ENCODE peak calls at places on chromosomes 1 and 21, in ten cellular contexts. One of them, this sample, is unnamed. For H3K36me3 and H3K4me1, the result is how much of the 10 kb centered on the place peaks cover.

GRCh38 chr1:218397752-218398339 is 52.7 kb downstream of the TGFB2 start:
- DNase-seq in IMR-90: no peak
- DNase-seq in tibial nerve: no peak
- DNase-seq in breast epithelium: no peak
- DNase-seq in HepG2: peak
- DNase-seq in suprapubic skin: no peak
- DNase-seq in gastrocnemius medialis: no peak
- DNase-seq in heart left ventricle: no peak
- DNase-seq in H1: no peak
- DNase-seq in K562: no peak
- DNase-seq in this sample: no peak

GRCh38 chr1:159012495-159012894 is 2.8 kb downstream of the IFI16 start:
- DNase-seq in IMR-90: peak
- DNase-seq in tibial nerve: peak
- DNase-seq in breast epithelium: no peak
- DNase-seq in HepG2: no peak
- DNase-seq in suprapubic skin: no peak
- DNase-seq in gastrocnemius medialis: no peak
- DNase-seq in heart left ventricle: peak
- DNase-seq in H1: no peak
- DNase-seq in K562: no peak
- DNase-seq in this sample: peak

GRCh38 chr1:207813946-207814345 is 62.1 kb downstream of the CD46 start:
- DNase-seq in IMR-90: no peak
- DNase-seq in tibial nerve: no peak
- DNase-seq in breast epithelium: no peak
- DNase-seq in HepG2: no peak
- DNase-seq in suprapubic skin: no peak
- DNase-seq in gastrocnemius medialis: peak
- DNase-seq in heart left ventricle: no peak
- DNase-seq in H1: no peak
- DNase-seq in K562: no peak
- DNase-seq in this sample: peak

GRCh38 chr1:85322655-85323054 is 46.2 kb upstream of the BCL10 start:
- DNase-seq in IMR-90: peak
- DNase-seq in tibial nerve: no peak
- DNase-seq in breast epithelium: no peak
- DNase-seq in HepG2: no peak
- DNase-seq in suprapubic skin: no peak
- DNase-seq in gastrocnemius medialis: no peak
- DNase-seq in heart left ventricle: no peak
- DNase-seq in H1: no peak
- DNase-seq in K562: no peak
- DNase-seq in this sample: no peak

GRCh38 chr1:156625436-156626078 is 6.3 kb downstream of the HAPLN2 start:
- DNase-seq in IMR-90: peak
- DNase-seq in tibial nerve: peak
- DNase-seq in breast epithelium: no peak
- DNase-seq in HepG2: no peak
- DNase-seq in suprapubic skin: no peak
- DNase-seq in gastrocnemius medialis: peak
- DNase-seq in heart left ventricle: peak
- DNase-seq in H1: no peak
- DNase-seq in K562: peak
- DNase-seq in this sample: peak

GRCh38 chr1:44237721-44238457 is 24.6 kb downstream of the DMAP1 start:
- DNase-seq in IMR-90: peak
- DNase-seq in tibial nerve: no peak
- DNase-seq in breast epithelium: no peak
- DNase-seq in HepG2: no peak
- DNase-seq in suprapubic skin: no peak
- DNase-seq in gastrocnemius medialis: peak
- DNase-seq in heart left ventricle: no peak
- DNase-seq in H1: peak
- DNase-seq in K562: peak
- DNase-seq in this sample: peak

GRCh38 chr1:164719676-164720075 is 160.7 kb downstream of the PBX1 start:
- DNase-seq in IMR-90: no peak
- DNase-seq in tibial nerve: no peak
- DNase-seq in breast epithelium: no peak
- DNase-seq in HepG2: no peak
- DNase-seq in suprapubic skin: no peak
- DNase-seq in gastrocnemius medialis: no peak
- DNase-seq in heart left ventricle: no peak
- DNase-seq in H1: no peak
- DNase-seq in K562: no peak
- DNase-seq in this sample: no peak

GRCh38 chr21:44615881-44616590 is 4.2 kb downstream of the KRTAP10-8 start:
- DNase-seq in IMR-90: no peak
- DNase-seq in tibial nerve: no peak
- DNase-seq in breast epithelium: no peak
- DNase-seq in HepG2: no peak
- DNase-seq in suprapubic skin: no peak
- DNase-seq in gastrocnemius medialis: no peak
- DNase-seq in heart left ventricle: no peak
- DNase-seq in H1: no peak
- DNase-seq in K562: no peak
- DNase-seq in this sample: peak

GRCh38 chr1:168609133-168609715 is 32.8 kb downstream of the XCL1 start:
- DNase-seq in IMR-90: peak
- DNase-seq in tibial nerve: peak
- DNase-seq in breast epithelium: peak
- DNase-seq in HepG2: no peak
- DNase-seq in suprapubic skin: peak
- DNase-seq in gastrocnemius medialis: peak
- DNase-seq in heart left ventricle: peak
- DNase-seq in H1: no peak
- DNase-seq in K562: no peak
- DNase-seq in this sample: no peak

GRCh38 chr1:34164510-34165381 is at the start of gene CSMD2:
- DNase-seq in IMR-90: peak
- DNase-seq in tibial nerve: no peak
- DNase-seq in breast epithelium: no peak
- DNase-seq in HepG2: no peak
- DNase-seq in suprapubic skin: no peak
- DNase-seq in gastrocnemius medialis: no peak
- DNase-seq in heart left ventricle: no peak
- DNase-seq in H1: no peak
- DNase-seq in K562: no peak
- DNase-seq in this sample: no peak

GRCh38 chr21:16708431-16708830 is 804.4 kb upstream of the CXADR start:
- DNase-seq in IMR-90: peak
- DNase-seq in tibial nerve: no peak
- DNase-seq in breast epithelium: no peak
- DNase-seq in HepG2: no peak
- DNase-seq in suprapubic skin: no peak
- DNase-seq in gastrocnemius medialis: no peak
- DNase-seq in heart left ventricle: no peak
- DNase-seq in H1: no peak
- DNase-seq in K562: no peak
- DNase-seq in this sample: no peak

GRCh38 chr1:118147542-118147941 is 37.5 kb downstream of the SPAG17 start:
- DNase-seq in IMR-90: peak
- DNase-seq in tibial nerve: no peak
- DNase-seq in breast epithelium: no peak
- DNase-seq in HepG2: no peak
- DNase-seq in suprapubic skin: no peak
- DNase-seq in gastrocnemius medialis: no peak
- DNase-seq in heart left ventricle: no peak
- DNase-seq in H1: no peak
- DNase-seq in K562: no peak
- DNase-seq in this sample: no peak

GRCh38 chr1:30191154-30191702 is 532.2 kb downstream of the MATN1 start:
- DNase-seq in IMR-90: peak
- DNase-seq in tibial nerve: peak
- DNase-seq in breast epithelium: no peak
- DNase-seq in HepG2: no peak
- DNase-seq in suprapubic skin: no peak
- DNase-seq in gastrocnemius medialis: no peak
- DNase-seq in heart left ventricle: no peak
- DNase-seq in H1: no peak
- DNase-seq in K562: peak
- DNase-seq in this sample: no peak

GRCh38 chr1:10494754-10495474 is 20.2 kb downstream of the PEX14 start:
- DNase-seq in IMR-90: peak
- DNase-seq in tibial nerve: peak
- DNase-seq in breast epithelium: peak
- DNase-seq in HepG2: peak
- DNase-seq in suprapubic skin: no peak
- DNase-seq in gastrocnemius medialis: peak
- DNase-seq in heart left ventricle: peak
- DNase-seq in H1: no peak
- DNase-seq in K562: peak
- DNase-seq in this sample: peak

GRCh38 chr1:234605493-234605982 is 4.4 kb downstream of the IRF2BP2 start:
- DNase-seq in IMR-90: no peak
- DNase-seq in tibial nerve: no peak
- DNase-seq in breast epithelium: no peak
- DNase-seq in HepG2: no peak
- DNase-seq in suprapubic skin: no peak
- DNase-seq in gastrocnemius medialis: no peak
- DNase-seq in heart left ventricle: no peak
- DNase-seq in H1: no peak
- DNase-seq in K562: no peak
- DNase-seq in this sample: no peak

GRCh38 chr1:234607091-234608025 is 2.6 kb downstream of the IRF2BP2 start:
- DNase-seq in IMR-90: no peak
- DNase-seq in tibial nerve: no peak
- DNase-seq in breast epithelium: no peak
- DNase-seq in HepG2: peak
- DNase-seq in suprapubic skin: no peak
- DNase-seq in gastrocnemius medialis: no peak
- DNase-seq in heart left ventricle: peak
- DNase-seq in H1: no peak
- DNase-seq in K562: peak
- DNase-seq in this sample: peak

GRCh38 chr1:234606731-234607090 is 3.3 kb downstream of the IRF2BP2 start:
- DNase-seq in IMR-90: no peak
- DNase-seq in tibial nerve: no peak
- DNase-seq in breast epithelium: no peak
- DNase-seq in HepG2: no peak
- DNase-seq in suprapubic skin: no peak
- DNase-seq in gastrocnemius medialis: no peak
- DNase-seq in heart left ventricle: no peak
- DNase-seq in H1: no peak
- DNase-seq in K562: no peak
- DNase-seq in this sample: no peak

GRCh38 chr1:234604726-234605492 is 5.1 kb downstream of the IRF2BP2 start:
- DNase-seq in IMR-90: peak
- DNase-seq in tibial nerve: no peak
- DNase-seq in breast epithelium: no peak
- DNase-seq in HepG2: no peak
- DNase-seq in suprapubic skin: no peak
- DNase-seq in gastrocnemius medialis: no peak
- DNase-seq in heart left ventricle: no peak
- DNase-seq in H1: no peak
- DNase-seq in K562: peak
- DNase-seq in this sample: no peak

GRCh38 chr1:234605983-234606730 is 3.8 kb downstream of the IRF2BP2 start:
- DNase-seq in IMR-90: peak
- DNase-seq in tibial nerve: no peak
- DNase-seq in breast epithelium: no peak
- DNase-seq in HepG2: peak
- DNase-seq in suprapubic skin: no peak
- DNase-seq in gastrocnemius medialis: peak
- DNase-seq in heart left ventricle: peak
- DNase-seq in H1: no peak
- DNase-seq in K562: no peak
- DNase-seq in this sample: peak
- H3K36me3 ChIP-seq in IMR-90: under half
- H3K36me3 ChIP-seq in tibial nerve: under half
- H3K36me3 ChIP-seq in breast epithelium: under half
- H3K36me3 ChIP-seq in HepG2: under half
- H3K36me3 ChIP-seq in suprapubic skin: under half
- H3K36me3 ChIP-seq in gastrocnemius medialis: under half
- H3K36me3 ChIP-seq in heart left ventricle: under half
- H3K36me3 ChIP-seq in H1: under half
- H3K36me3 ChIP-seq in K562: half or more
- H3K36me3 ChIP-seq in this sample: under half

DNA sequence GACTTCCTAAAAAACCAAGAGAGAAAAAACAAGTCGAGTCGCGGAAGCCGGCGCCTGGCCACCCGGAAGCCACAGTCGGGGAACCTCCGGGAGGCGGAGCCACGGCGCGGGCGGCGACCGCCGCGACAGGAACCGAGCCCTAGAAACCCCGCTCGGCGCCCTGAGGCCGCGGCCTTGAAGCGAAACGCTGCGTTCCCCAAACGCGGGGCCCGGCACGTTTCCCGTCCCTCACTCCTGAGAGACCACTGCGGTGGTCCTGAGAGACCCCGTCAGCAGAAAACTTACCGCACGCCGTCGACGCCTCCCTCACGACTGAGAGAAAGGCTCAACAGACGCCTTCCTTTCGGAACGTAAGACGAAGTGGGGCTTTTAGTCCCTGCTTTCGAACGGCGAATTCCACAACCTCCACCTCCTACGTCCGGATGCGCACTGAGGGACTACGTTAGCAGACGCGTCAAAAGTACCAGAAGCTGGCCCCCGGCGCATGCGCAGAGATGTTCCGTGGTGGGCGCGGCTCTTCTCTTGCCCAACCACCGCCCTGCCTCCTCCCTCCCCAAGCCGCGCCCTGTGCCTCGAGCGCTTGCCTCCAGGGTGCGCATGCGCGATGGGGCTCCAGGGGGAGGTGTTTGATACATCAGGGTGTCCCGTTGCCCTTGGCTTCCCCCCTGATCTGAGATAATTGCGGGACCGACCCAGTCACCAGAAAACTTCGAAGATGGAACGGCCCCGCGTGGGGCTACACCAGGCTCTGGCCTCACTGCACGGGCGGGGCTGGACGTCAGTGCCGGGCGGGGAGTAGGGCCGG is at the start of gene RSRP1:
- DNase-seq in IMR-90: peak
- DNase-seq in tibial nerve: peak
- DNase-seq in breast epithelium: peak
- DNase-seq in HepG2: peak
- DNase-seq in suprapubic skin: peak
- DNase-seq in gastrocnemius medialis: peak
- DNase-seq in heart left ventricle: peak
- DNase-seq in H1: peak
- DNase-seq in K562: peak
- DNase-seq in this sample: peak
- TF ChIP-seq POLR2A in IMR-90: peak
- TF ChIP-seq POLR2A in tibial nerve: peak
- TF ChIP-seq POLR2A in breast epithelium: peak
- TF ChIP-seq POLR2A in HepG2: peak
- TF ChIP-seq POLR2A in suprapubic skin: peak
- TF ChIP-seq POLR2A in gastrocnemius medialis: peak
- TF ChIP-seq POLR2A in heart left ventricle: peak
- TF ChIP-seq POLR2A in H1: peak
- TF ChIP-seq POLR2A in K562: peak
- TF ChIP-seq POLR2A in this sample: peak

GRCh38 chr1:109997867-109998229 is 13.3 kb downstream of the AHCYL1 start:
- DNase-seq in IMR-90: no peak
- DNase-seq in tibial nerve: no peak
- DNase-seq in breast epithelium: no peak
- DNase-seq in HepG2: no peak
- DNase-seq in suprapubic skin: no peak
- DNase-seq in gastrocnemius medialis: no peak
- DNase-seq in heart left ventricle: no peak
- DNase-seq in H1: no peak
- DNase-seq in K562: no peak
- DNase-seq in this sample: no peak
- H3K4me1 ChIP-seq in IMR-90: under half
- H3K4me1 ChIP-seq in tibial nerve: under half
- H3K4me1 ChIP-seq in breast epithelium: under half
- H3K4me1 ChIP-seq in HepG2: under half
- H3K4me1 ChIP-seq in suprapubic skin: under half
- H3K4me1 ChIP-seq in gastrocnemius medialis: half or more
- H3K4me1 ChIP-seq in heart left ventricle: under half
- H3K4me1 ChIP-seq in H1: under half
- H3K4me1 ChIP-seq in K562: under half
- H3K4me1 ChIP-seq in this sample: under half

GRCh38 chr21:33430858-33431257 is 27.6 kb downstream of the IFNGR2 start:
- DNase-seq in IMR-90: no peak
- DNase-seq in tibial nerve: no peak
- DNase-seq in breast epithelium: no peak
- DNase-seq in HepG2: no peak
- DNase-seq in suprapubic skin: no peak
- DNase-seq in gastrocnemius medialis: no peak
- DNase-seq in heart left ventricle: no peak
- DNase-seq in H1: no peak
- DNase-seq in K562: no peak
- DNase-seq in this sample: no peak
- H3K36me3 ChIP-seq in IMR-90: half or more
- H3K36me3 ChIP-seq in tibial nerve: under half
- H3K36me3 ChIP-seq in breast epithelium: under half
- H3K36me3 ChIP-seq in HepG2: under half
- H3K36me3 ChIP-seq in suprapubic skin: half or more
- H3K36me3 ChIP-seq in gastrocnemius medialis: under half
- H3K36me3 ChIP-seq in heart left ventricle: half or more
- H3K36me3 ChIP-seq in H1: half or more
- H3K36me3 ChIP-seq in K562: half or more
- H3K36me3 ChIP-seq in this sample: under half

This sample was measured in Peyer's patch.